ENCODE peak calls at places on chromosomes 7 and 10, in nine cellular contexts. D is adrenal gland, W is fibroblast of lung, E is spleen, R is kidney epithelial cell, L is bronchial epithelial cell, P is Peyer's patch, Q is neural progenitor cell, B is AG04450. V is an unnamed sample.
A peak's percentile ranks its signal among the peaks of the same experiment; 100 is the strongest.

GRCh38 chr7:138889566-138889965 is 91.6 kb upstream of the ATP6V0A4 start:
- DNase-seq in D (no peak), W (peak; percentile 70), E (no peak), R (no peak), L (peak; percentile 63), P (no peak), Q (no peak), B (no peak), V (peak; percentile 42)

GRCh38 chr10:88946965-88947590 is 5.5 kb downstream of the ACTA2 start:
- DNase-seq in D (no peak), W (peak; percentile 46), E (no peak), R (no peak), L (no peak), P (no peak), Q (no peak), B (no peak), V (peak; percentile 60)

GRCh38 chr7:116828281-116828680 is 34.1 kb upstream of the CAPZA2 start:
- DNase-seq in D (no peak), W (no peak), E (no peak), R (no peak), L (no peak), P (no peak), Q (no peak), B (no peak), V (no peak)

GRCh38 chr10:116849271-116850057 is at the start of gene ENO4:
- DNase-seq in D (peak; percentile 88), W (peak; percentile 84), E (peak; percentile 87), R (peak; percentile 52), L (peak; percentile 80), P (peak; percentile 87), Q (peak; percentile 97), B (peak; percentile 51), V (peak; percentile 71)

GRCh38 chr7:6252310-6252709 is 20.1 kb downstream of the CYTH3 start:
- DNase-seq in D (no peak), W (peak; percentile 85), E (no peak), R (no peak), L (no peak), P (no peak), Q (no peak), B (no peak), V (peak; percentile 66)

GRCh38 chr10:11499425-11500071 is 111.9 kb downstream of the USP6NL start:
- DNase-seq in D (no peak), W (no peak), E (no peak), R (no peak), L (no peak), P (no peak), Q (no peak), B (no peak), V (no peak)

GRCh38 chr7:100983451-100984187 is 14.3 kb downstream of the MUC12 start:
- DNase-seq in D (no peak), W (peak; percentile 60), E (peak; percentile 11), R (peak; percentile 75), L (peak; percentile 73), P (peak; percentile 54), Q (no peak), B (no peak), V (peak; percentile 40)

GRCh38 chr10:133454204-133454893 is 604 bp downstream of the SCART1 start:
- DNase-seq in D (no peak), W (no peak), E (no peak), R (no peak), L (no peak), P (no peak), Q (no peak), B (no peak), V (no peak)

GRCh38 chr10:86960003-86960862 is 1.8 kb downstream of the SNCG start:
- DNase-seq in D (peak; percentile 74), W (peak; percentile 61), E (peak; percentile 78), R (no peak), L (peak; percentile 61), P (peak; percentile 62), Q (peak; percentile 66), B (no peak), V (peak; percentile 78)

GRCh38 chr10:126536148-126536547 is 134.3 kb downstream of the C10orf90 start:
- DNase-seq in D (no peak), W (peak; percentile 16), E (no peak), R (no peak), L (no peak), P (no peak), Q (peak; percentile 58), B (no peak), V (peak; percentile 34)

GRCh38 chr10:27637601-27638000 is 108.0 kb downstream of the MKX start:
- DNase-seq in D (no peak), W (no peak), E (no peak), R (no peak), L (no peak), P (no peak), Q (no peak), B (no peak), V (no peak)

DNA sequence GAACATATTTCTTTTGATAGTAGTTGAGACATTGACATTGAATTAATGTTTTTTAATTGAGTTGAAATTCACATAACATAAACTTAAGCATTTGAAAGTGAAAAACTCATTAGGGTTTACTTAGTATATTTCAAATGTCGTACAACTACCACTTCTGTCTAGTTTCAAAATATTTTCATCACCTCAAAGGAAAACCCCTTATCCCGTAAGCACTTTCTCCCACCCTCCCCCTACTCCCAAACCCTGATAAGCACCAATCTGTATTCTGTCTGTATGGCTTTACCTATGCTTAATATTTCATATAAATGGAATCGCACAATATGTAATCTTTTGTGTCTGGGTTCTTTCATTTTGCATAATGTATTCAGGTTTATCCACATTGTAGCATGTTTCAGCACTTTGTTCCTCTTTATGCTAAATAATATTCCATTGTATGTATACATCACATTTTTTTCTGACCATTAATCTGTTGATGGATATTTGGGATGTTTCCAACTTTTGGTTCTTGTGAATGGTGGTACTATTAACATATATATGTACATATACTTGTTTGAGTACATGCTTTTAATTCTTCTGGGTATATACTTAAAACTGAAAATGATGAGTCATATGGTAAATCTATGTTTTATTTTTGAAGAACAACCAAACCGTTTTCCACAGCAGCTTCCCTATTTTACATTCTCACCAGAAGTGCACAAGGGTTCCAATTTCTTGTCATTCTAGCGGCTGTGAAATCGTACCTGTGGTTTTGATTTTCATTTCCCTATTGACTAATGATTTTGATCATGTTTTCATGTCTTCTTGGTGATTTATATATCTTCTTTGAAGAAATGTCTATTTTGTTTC is 6.3 kb upstream of the STARD3NL start:
- DNase-seq in D (no peak), W (no peak), E (no peak), R (no peak), L (no peak), P (no peak), Q (no peak), B (no peak), V (no peak)
- H3K4me3 ChIP-seq in D (no peak overlapping the region), W (no peak overlapping the region), E (no peak overlapping the region), R (no peak overlapping the region), L (no peak overlapping the region), P (no peak overlapping the region), Q (no peak overlapping the region), B (no peak overlapping the region), V (no peak overlapping the region)

GRCh38 chr10:60943372-60944158 is 420 bp downstream of the RHOBTB1 start:
- DNase-seq in D (peak; percentile 83), W (peak; percentile 57), E (peak; percentile 90), R (no peak), L (peak; percentile 35), P (peak; percentile 80), Q (peak; percentile 75), B (no peak), V (peak; percentile 38)

GRCh38 chr10:60942134-60942533 is 1.9 kb downstream of the RHOBTB1 start:
- DNase-seq in D (no peak), W (no peak), E (no peak), R (no peak), L (no peak), P (no peak), Q (no peak), B (no peak), V (no peak)

GRCh38 chr10:60944159-60944909 is at the start of gene RHOBTB1:
- DNase-seq in D (peak; percentile 84), W (peak; percentile 85), E (peak; percentile 91), R (peak; percentile 43), L (peak; percentile 44), P (peak; percentile 84), Q (peak; percentile 87), B (no peak), V (peak; percentile 68)

GRCh38 chr10:60942604-60943269 is 1.2 kb downstream of the RHOBTB1 start:
- DNase-seq in D (peak; percentile 64), W (peak; percentile 49), E (peak; percentile 84), R (no peak), L (peak; percentile 14), P (peak; percentile 51), Q (no peak), B (no peak), V (peak; percentile 25)

DNA sequence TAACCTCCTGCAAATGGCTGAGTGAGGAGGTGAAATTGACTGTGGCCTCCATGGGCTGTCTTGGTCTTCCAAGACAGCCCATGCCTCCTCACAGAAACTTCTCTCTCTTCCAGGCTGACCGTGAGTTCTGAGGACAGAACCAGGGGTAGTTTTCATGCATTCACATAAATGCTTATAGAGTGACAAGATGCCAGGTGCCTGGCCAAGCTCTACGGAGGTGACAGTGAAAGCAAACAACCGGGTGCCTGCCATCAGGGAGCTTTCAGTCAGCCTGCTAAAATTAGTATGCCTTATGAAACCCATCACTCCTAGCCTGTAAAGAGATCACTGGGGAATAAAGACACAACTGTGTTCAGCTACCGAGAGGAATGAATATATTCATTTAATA is 919 bp upstream of the RHOBTB1 start:
- DNase-seq in D (no peak), W (no peak), E (no peak), R (no peak), L (no peak), P (no peak), Q (no peak), B (no peak), V (no peak)
- H3K4me3 ChIP-seq in D (peak overlapping the region; percentile 88), W (peak overlapping the region; percentile 62), E (peak overlapping the region; percentile 57), R (peak overlapping the region; percentile 75), L (peak overlapping the region; percentile 60), P (peak overlapping the region; percentile 82), Q (peak overlapping the region; percentile 79), B (peak overlapping the region; percentile 77), V (peak overlapping the region; percentile 75)

DNA sequence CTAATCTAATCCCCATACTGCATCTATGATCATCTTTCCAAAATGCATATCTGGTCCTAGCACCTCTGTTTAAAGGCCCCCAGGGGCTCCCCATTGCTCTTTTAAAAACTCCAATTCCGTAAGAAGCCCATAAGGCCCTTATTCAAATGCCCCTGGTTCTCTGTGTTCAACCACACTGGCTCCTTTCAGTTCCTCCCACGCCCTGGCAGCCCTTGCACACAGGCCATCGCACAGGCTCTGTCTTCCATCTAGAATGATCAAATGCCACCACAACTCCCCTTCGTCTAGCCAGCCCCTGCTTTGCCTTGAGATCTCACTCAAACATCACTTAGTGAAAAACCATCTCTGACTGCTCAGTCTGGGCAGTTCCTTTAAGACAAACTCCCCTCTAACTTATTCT is 112.9 kb upstream of the LYZL2 start:
- DNase-seq in D (no peak), W (no peak), E (no peak), R (no peak), L (no peak), P (no peak), Q (no peak), B (no peak), V (no peak)
- H3K4me3 ChIP-seq in D (no peak overlapping the region), W (no peak overlapping the region), E (no peak overlapping the region), R (no peak overlapping the region), L (no peak overlapping the region), P (no peak overlapping the region), Q (no peak overlapping the region), B (no peak overlapping the region), V (no peak overlapping the region)

DNA sequence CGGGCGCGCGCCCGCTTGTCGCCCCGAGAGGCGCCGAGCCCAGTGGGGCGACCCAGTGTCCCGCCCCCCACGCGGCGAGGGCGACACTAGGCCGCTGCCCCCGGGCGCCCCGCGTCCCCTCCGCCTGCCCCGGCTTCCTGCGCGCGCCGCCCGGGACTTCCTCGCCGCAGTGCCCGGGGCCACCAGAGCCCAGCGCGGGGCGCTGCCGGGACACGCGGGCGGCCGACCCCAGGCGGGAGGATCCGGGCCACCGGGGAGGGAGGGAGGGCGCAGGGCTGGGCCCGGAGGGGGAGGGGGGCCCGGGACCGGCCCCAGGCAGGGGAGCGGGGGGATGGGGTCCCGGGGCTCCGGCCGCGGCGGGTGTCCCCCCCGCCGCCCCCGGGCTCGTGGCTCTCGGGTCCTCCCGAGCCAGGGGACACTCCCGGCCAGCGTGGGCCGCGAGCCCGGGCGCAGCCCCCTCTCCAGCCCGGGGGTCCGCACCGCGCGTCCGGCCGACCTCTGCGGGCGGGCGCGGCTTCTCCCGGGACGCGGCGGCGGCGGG is 435 bp upstream of the PWWP2B start:
- DNase-seq in D (peak; percentile 68), W (peak; percentile 31), E (peak; percentile 96), R (no peak), L (no peak), P (peak; percentile 82), Q (peak; percentile 86), B (no peak), V (peak; percentile 14)
- H3K4me3 ChIP-seq in D (no peak overlapping the region), W (no peak overlapping the region), E (peak overlapping the region; percentile 32), R (peak overlapping the region; percentile 70), L (peak overlapping the region; percentile 75), P (peak overlapping the region; percentile 90), Q (peak overlapping the region; percentile 55), B (peak overlapping the region; percentile 52), V (peak overlapping the region; percentile 9)